ENCODE peak calls at places on chromosomes 6 and 20, in eight cellular contexts. M, Y, U, I, E, W, B and K are unnamed samples.

GRCh38 chr6:6218246-6219085 is 102.0 kb downstream of the F13A1 start:
- DNase-seq in W (no peak), Y (peak), M (no peak), B (no peak), I (no peak), E (peak), U (no peak), K (no peak)

GRCh38 chr6:101879782-101880181 is 486.3 kb downstream of the GRIK2 start:
- DNase-seq in E (no peak), W (no peak), Y (no peak), U (no peak), I (no peak), M (no peak), B (no peak), K (no peak)

GRCh38 chr6:77074037-77074713 is 389.1 kb downstream of the HTR1B start:
- DNase-seq in M (no peak), E (no peak), W (no peak), I (no peak), U (no peak), Y (no peak), B (no peak), K (no peak)

GRCh38 chr20:64192406-64192805 is 28.2 kb downstream of the MYT1 start:
- DNase-seq in M (peak), Y (no peak), U (no peak), B (peak), W (no peak), I (no peak), E (no peak), K (no peak)

GRCh38 chr6:89372506-89372901 is 20.0 kb upstream of the UBE2J1 start:
- DNase-seq in E (no peak), M (no peak), I (no peak), U (peak), W (peak), Y (no peak), B (no peak), K (no peak)

GRCh38 chr20:36941403-36941835 is 10.1 kb downstream of the SAMHD1 start:
- DNase-seq in M (peak), Y (no peak), E (no peak), U (no peak), B (no peak), I (no peak), W (no peak), K (no peak)

GRCh38 chr20:23655551-23656211 is 17.9 kb upstream of the CST3 start:
- DNase-seq in W (no peak), E (peak), M (no peak), I (no peak), Y (no peak), B (no peak), U (no peak), K (no peak)

GRCh38 chr20:63567132-63567381 is 7.0 kb downstream of the HELZ2 start:
- DNase-seq in B (no peak), E (no peak), U (no peak), I (no peak), Y (no peak), W (no peak), M (no peak), K (no peak)

GRCh38 chr6:28357036-28357435 is 7.3 kb downstream of the ZKSCAN3 start:
- DNase-seq in Y (no peak), B (no peak), I (no peak), E (no peak), W (no peak), M (peak), U (no peak), K (no peak)

GRCh38 chr20:57024849-57025248 is 241.6 kb downstream of the BMP7 start:
- DNase-seq in U (peak), B (no peak), E (no peak), W (no peak), I (no peak), Y (no peak), M (no peak), K (no peak)

GRCh38 chr6:118896339-118897136 is 2.6 kb downstream of the ASF1A start:
- DNase-seq in I (no peak), W (peak), B (peak), Y (no peak), U (peak), M (peak), E (no peak), K (no peak)

GRCh38 chr20:38181207-38181693 is 16.2 kb upstream of the TGM2 start:
- DNase-seq in Y (no peak), E (no peak), M (no peak), I (no peak), B (no peak), W (no peak), U (peak), K (no peak)

GRCh38 chr6:140101818-140102217 is 727.4 kb upstream of the CITED2 start:
- DNase-seq in M (no peak), U (no peak), E (no peak), Y (no peak), W (no peak), I (no peak), B (no peak), K (no peak)

GRCh38 chr6:108597601-108598315 is 37.0 kb downstream of the FOXO3 start:
- DNase-seq in U (no peak), I (no peak), M (peak), E (no peak), B (no peak), W (no peak), Y (no peak), K (no peak)

GRCh38 chr6:14944593-14944992 is 301.3 kb upstream of the JARID2 start:
- DNase-seq in E (no peak), U (no peak), M (no peak), W (no peak), Y (no peak), I (no peak), B (no peak), K (no peak)

GRCh38 chr6:91788501-91788900 is 1201.6 kb upstream of the MAP3K7 start:
- DNase-seq in M (no peak), U (no peak), Y (no peak), W (no peak), B (no peak), I (no peak), E (no peak), K (no peak)